ENCODE peak calls at places on chromosomes 12 and 14, in five cellular contexts. Z is HCT116, O is HepG2, R is H1, X is K562. L is an unnamed sample.

GRCh38 chr14:101004954-101005353 is 101.4 kb upstream of the RTL1 start:
- DNase-seq in R (no peak), Z (no peak), O (no peak), X (no peak), L (no peak)

GRCh38 chr14:35414365-35414764 is 9.8 kb upstream of the NFKBIA start:
- DNase-seq in Z (no peak), X (no peak), R (no peak), O (no peak), L (no peak)

GRCh38 chr12:14993117-14993516 is 20.3 kb downstream of the PDE6H start:
- DNase-seq in R (no peak), O (no peak), Z (no peak), X (no peak), L (no peak)

GRCh38 chr12:93167331-93167730 is 210.4 kb upstream of the NUDT4 start:
- DNase-seq in Z (no peak), X (no peak), R (no peak), O (no peak), L (no peak)

GRCh38 chr14:53571990-53572389 is 384.6 kb downstream of the BMP4 start:
- DNase-seq in O (no peak), R (peak; percentile 13), Z (no peak), X (no peak), L (no peak)

GRCh38 chr14:23877111-23877510 is 76.5 kb upstream of the DHRS4 start:
- DNase-seq in X (no peak), Z (no peak), O (no peak), R (no peak), L (no peak)

GRCh38 chr14:78327426-78328210 is 157.4 kb downstream of the NRXN3 start:
- DNase-seq in R (peak; percentile 3), Z (no peak), X (no peak), O (no peak), L (no peak)

GRCh38 chr12:75389061-75389460 is 1.8 kb upstream of the GLIPR1L2 start:
- DNase-seq in Z (peak; percentile 78), O (no peak), X (no peak), R (no peak), L (no peak)

GRCh38 chr14:78170203-78170602 is at the start of gene NRXN3:
- DNase-seq in Z (no peak), X (no peak), R (peak; percentile 56), O (no peak), L (peak; percentile 50)

GRCh38 chr12:43692064-43692463 is 66.5 kb downstream of the PUS7L start:
- DNase-seq in X (peak; percentile 25), O (no peak), R (no peak), Z (peak; percentile 4), L (no peak)

GRCh38 chr12:2372735-2373134 is 319.9 kb downstream of the CACNA1C start:
- DNase-seq in X (no peak), Z (no peak), R (no peak), O (no peak), L (no peak)

GRCh38 chr12:51262758-51263177 is 7.4 kb downstream of the SMAGP start:
- DNase-seq in X (peak; percentile 64), O (no peak), R (no peak), Z (peak; percentile 84), L (no peak)

GRCh38 chr12:54650884-54651283 is 2.7 kb upstream of the DCD start:
- DNase-seq in X (no peak), R (no peak), Z (no peak), O (no peak), L (no peak)

GRCh38 chr12:87814625-87815024 is 214.6 kb downstream of the C12orf50 start:
- DNase-seq in X (no peak), R (no peak), O (no peak), Z (no peak), L (no peak)

GRCh38 chr12:29547844-29548243 is 50.4 kb upstream of the OVCH1 start:
- DNase-seq in O (no peak), X (no peak), Z (no peak), R (no peak), L (no peak)

GRCh38 chr12:18965210-18965609 is 164.3 kb upstream of the PLEKHA5 start:
- DNase-seq in Z (no peak), X (no peak), O (no peak), R (no peak), L (no peak)

GRCh38 chr12:113065126-113066007 is 8.8 kb downstream of the DTX1 start:
- DNase-seq in X (peak; percentile 41), Z (no peak), O (no peak), R (no peak), L (peak; percentile 68)

GRCh38 chr14:31950760-31951637 is 126.1 kb upstream of the ARHGAP5 start:
- DNase-seq in Z (no peak), O (no peak), R (no peak), X (peak; percentile 37), L (no peak)

GRCh38 chr14:56581041-56581727 is 1.6 kb downstream of the TMEM260 start:
- DNase-seq in R (no peak), O (no peak), X (no peak), Z (no peak), L (no peak)

GRCh38 chr12:122366685-122367475 is 55.6 kb downstream of the CLIP1 start:
- DNase-seq in X (peak; percentile 61), O (peak; percentile 84), R (peak; percentile 19), Z (peak; percentile 78), L (peak; percentile 85)

GRCh38 chr12:120352117-120352516 is 16.8 kb downstream of the MSI1 start:
- DNase-seq in Z (no peak), O (no peak), X (peak; percentile 30), R (no peak), L (no peak)

GRCh38 chr14:69756298-69756697 is 10.6 kb upstream of the SRSF5 start:
- DNase-seq in O (no peak), Z (no peak), X (no peak), R (no peak), L (no peak)

GRCh38 chr14:92513204-92513965 is at the start of gene RIN3:
- DNase-seq in Z (no peak), O (peak; percentile 38), R (no peak), X (no peak), L (no peak)

GRCh38 chr14:63737582-63738006 is 9.7 kb upstream of the SGPP1 start:
- DNase-seq in R (no peak), X (no peak), Z (no peak), O (no peak), L (no peak)

GRCh38 chr12:62621239-62621638 is 154.6 kb downstream of the MON2 start:
- DNase-seq in O (no peak), Z (no peak), X (no peak), R (no peak), L (no peak)

DNA sequence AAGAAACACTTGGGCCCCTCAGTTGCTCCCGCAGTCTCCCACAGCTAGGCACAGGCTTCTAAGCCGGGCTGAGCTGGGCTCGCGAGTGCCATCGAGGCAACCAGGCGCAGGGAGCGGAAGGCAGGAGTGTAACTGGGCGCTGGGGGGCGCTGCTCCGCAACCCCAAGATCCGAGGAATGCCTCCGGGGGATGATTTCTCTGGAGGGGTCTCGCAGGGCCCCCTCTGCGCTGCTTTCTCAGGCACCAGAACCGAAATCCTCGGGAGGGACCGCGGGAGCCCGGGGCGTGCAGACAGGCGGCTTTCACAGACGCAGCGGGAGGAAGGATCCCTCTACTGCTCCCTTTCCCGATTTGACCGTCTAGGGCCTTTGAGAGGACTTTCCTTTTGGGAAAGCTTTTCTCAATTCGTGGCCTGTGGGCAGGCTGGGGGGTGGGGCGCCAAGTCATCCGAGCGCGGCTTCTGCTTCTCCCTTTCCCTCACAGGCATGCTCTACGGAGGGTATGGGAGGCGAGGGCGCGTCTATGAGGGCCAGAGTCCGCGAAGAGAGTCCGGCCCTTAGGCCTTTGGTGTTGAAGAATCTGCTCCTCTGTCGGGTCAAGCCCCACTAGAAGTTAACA is 4.3 kb upstream of the NKX2-1 start:
- DNase-seq in R (no peak), Z (no peak), O (no peak), X (no peak), L (no peak)
- H3K9ac ChIP-seq in R (no peak overlapping the region), Z (no peak overlapping the region), O (no peak overlapping the region), X (no peak overlapping the region), L (no peak overlapping the region)

GRCh38 chr14:95440951-95441350 is 75.5 kb downstream of the SYNE3 start:
- DNase-seq in X (no peak), O (no peak), R (no peak), Z (no peak), L (no peak)

GRCh38 chr14:95444132-95445129 is 72.0 kb downstream of the SYNE3 start:
- DNase-seq in R (no peak), X (no peak), Z (no peak), O (peak; percentile 81), L (no peak)

GRCh38 chr14:95440496-95440895 is 76.0 kb downstream of the SYNE3 start:
- DNase-seq in O (no peak), X (no peak), R (no peak), Z (no peak), L (no peak)

GRCh38 chr14:95442016-95442632 is 74.3 kb downstream of the SYNE3 start:
- DNase-seq in R (no peak), Z (no peak), X (no peak), O (no peak), L (no peak)

DNA sequence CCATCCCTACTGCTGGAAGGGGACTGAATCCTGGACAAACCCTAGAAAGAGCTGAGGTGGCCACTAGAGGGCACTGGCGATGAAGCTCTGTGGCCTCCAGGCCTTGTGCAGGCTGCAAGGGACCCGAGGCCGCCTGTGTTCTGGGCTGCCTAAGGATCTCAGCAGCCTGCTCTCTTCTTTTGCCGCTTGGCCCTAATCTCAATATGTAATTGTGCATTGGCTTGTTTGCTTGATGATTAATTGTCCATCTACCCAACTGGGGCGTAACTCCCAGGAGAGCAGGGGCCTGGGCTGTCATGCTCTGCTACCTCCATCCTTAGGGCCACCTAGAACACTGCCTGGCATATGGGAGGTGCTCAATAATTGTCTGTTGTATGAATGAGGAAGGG is 73.8 kb downstream of the SYNE3 start:
- DNase-seq in O (peak; percentile 66), X (peak; percentile 75), R (peak; percentile 53), Z (peak; percentile 49), L (no peak)
- TF ChIP-seq ZNF274 in O (no peak), X (no peak), R (no peak), Z (no peak), L (no peak)

GRCh38 chr14:88325883-88326282 is 2.8 kb upstream of the KCNK10 start:
- DNase-seq in Z (no peak), X (no peak), R (no peak), O (no peak), L (no peak)

GRCh38 chr14:88322505-88323085 is 474 bp downstream of the KCNK10 start:
- DNase-seq in R (no peak), X (no peak), Z (no peak), O (no peak), L (no peak)

GRCh38 chr14:88321692-88322504 is 1.2 kb downstream of the KCNK10 start:
- DNase-seq in X (no peak), O (no peak), Z (no peak), R (no peak), L (no peak)

GRCh38 chr14:88323086-88323519 is at the start of gene KCNK10:
- DNase-seq in O (no peak), Z (no peak), R (no peak), X (no peak), L (no peak)

GRCh38 chr14:88323520-88324199 is 591 bp upstream of the KCNK10 start:
- DNase-seq in X (no peak), R (no peak), Z (no peak), O (no peak), L (no peak)
- H3K9ac ChIP-seq in X (no peak overlapping the region), R (no peak overlapping the region), Z (no peak overlapping the region), O (no peak overlapping the region), L (peak overlapping the region; percentile 76)

GRCh38 chr12:49893753-49894752 is 9.6 kb downstream of the FAIM2 start:
- DNase-seq in X (peak; percentile 19), O (no peak), R (no peak), Z (peak; percentile 7), L (peak; percentile 55)
- TF ChIP-seq ZNF274 in X (no peak), O (no peak), R (no peak), Z (no peak), L (no peak)